ENCODE peak calls at places on chromosome 14, in five cellular contexts. H, T, E, F and N are unnamed samples.

GRCh38 chr14:95274283-95274682 is 45.4 kb downstream of the CLMN start:
- DNase-seq in E (no peak), H (no peak), T (no peak), F (no peak), N (no peak)

GRCh38 chr14:29037428-29037827 is 270.8 kb downstream of the FOXG1 start:
- DNase-seq in F (no peak), H (no peak), T (no peak), E (no peak), N (no peak)

GRCh38 chr14:69693823-69694729 is 72.9 kb upstream of the SRSF5 start:
- DNase-seq in T (no peak), H (no peak), F (no peak), E (no peak), N (no peak)

GRCh38 chr14:73209943-73210342 is 27.4 kb upstream of the PAPLN start:
- DNase-seq in H (no peak), F (no peak), E (no peak), T (no peak), N (no peak)

GRCh38 chr14:74244115-74244514 is 4.9 kb downstream of the VSX2 start:
- DNase-seq in T (no peak), H (no peak), F (no peak), E (no peak), N (no peak)

GRCh38 chr14:76264384-76264783 is 111.6 kb upstream of the ESRRB start:
- DNase-seq in H (no peak), F (no peak), T (no peak), E (no peak), N (no peak)

GRCh38 chr14:99575043-99576023 is 28.7 kb downstream of the CCDC85C start:
- DNase-seq in T (no peak), H (no peak), F (no peak), E (no peak), N (peak; percentile 76)

GRCh38 chr14:31461545-31461944 is 4.2 kb upstream of the DTD2 start:
- DNase-seq in H (no peak), E (no peak), F (no peak), T (no peak), N (no peak)

GRCh38 chr14:63209160-63209559 is 4.9 kb downstream of the RHOJ start:
- DNase-seq in T (no peak), F (no peak), E (no peak), H (no peak), N (no peak)

GRCh38 chr14:56116128-56116900 is 1.9 kb upstream of the PELI2 start:
- DNase-seq in F (no peak), H (no peak), E (no peak), T (no peak), N (no peak)

GRCh38 chr14:68663385-68664076 is 129.3 kb downstream of the ZFP36L1 start:
- DNase-seq in H (peak; percentile 36), E (no peak), F (peak; percentile 20), T (peak; percentile 26), N (no peak)

GRCh38 chr14:64812412-64812811 is 67.3 kb downstream of the SPTB start:
- DNase-seq in T (no peak), E (no peak), H (no peak), F (no peak), N (peak; percentile 55)